ENCODE peak calls at places on chromosomes 2 and 18, in five cellular contexts. One of them, this sample, is unnamed.
A peak's percentile ranks its signal among the peaks of the same experiment; 100 is the strongest.

GRCh38 chr18:12307871-12308385 is at the start of gene TUBB6:
- DNase-seq in IMR-90: peak; percentile 81
- DNase-seq in neuronal stem cell: peak; percentile 57
- DNase-seq in mesenchymal stem cell: peak; percentile 88
- DNase-seq in mesendoderm: peak; percentile 80
- DNase-seq in this sample: no peak

GRCh38 chr2:27961997-27962396 is 71.5 kb downstream of the BABAM2 start:
- DNase-seq in IMR-90: peak; percentile 67
- DNase-seq in neuronal stem cell: no peak
- DNase-seq in mesenchymal stem cell: peak; percentile 22
- DNase-seq in mesendoderm: no peak
- DNase-seq in this sample: no peak

GRCh38 chr2:128315829-128316776 is 2.6 kb downstream of the HS6ST1 start:
- DNase-seq in IMR-90: peak; percentile 76
- DNase-seq in neuronal stem cell: no peak
- DNase-seq in mesenchymal stem cell: peak; percentile 80
- DNase-seq in mesendoderm: no peak
- DNase-seq in this sample: no peak

GRCh38 chr18:59660976-59661743 is 36.1 kb downstream of the CCBE1 start:
- DNase-seq in IMR-90: peak; percentile 69
- DNase-seq in neuronal stem cell: no peak
- DNase-seq in mesenchymal stem cell: peak; percentile 59
- DNase-seq in mesendoderm: no peak
- DNase-seq in this sample: no peak

GRCh38 chr2:188403676-188404075 is 112.0 kb downstream of the GULP1 start:
- DNase-seq in IMR-90: peak; percentile 66
- DNase-seq in neuronal stem cell: no peak
- DNase-seq in mesenchymal stem cell: no peak
- DNase-seq in mesendoderm: no peak
- DNase-seq in this sample: no peak

GRCh38 chr2:108958002-108958401 is 31.0 kb downstream of the EDAR start:
- DNase-seq in IMR-90: no peak
- DNase-seq in neuronal stem cell: no peak
- DNase-seq in mesenchymal stem cell: no peak
- DNase-seq in mesendoderm: no peak
- DNase-seq in this sample: no peak

GRCh38 chr2:206556357-206556949 is 85.8 kb upstream of the FAM237A start:
- DNase-seq in IMR-90: peak; percentile 58
- DNase-seq in neuronal stem cell: peak; percentile 31
- DNase-seq in mesenchymal stem cell: peak; percentile 46
- DNase-seq in mesendoderm: peak; percentile 61
- DNase-seq in this sample: no peak

GRCh38 chr2:38750793-38751042 is 443 bp downstream of the SRSF7 start:
- DNase-seq in IMR-90: no peak
- DNase-seq in neuronal stem cell: no peak
- DNase-seq in mesenchymal stem cell: no peak
- DNase-seq in mesendoderm: no peak
- DNase-seq in this sample: no peak

GRCh38 chr2:163834841-163835240 is 99.0 kb upstream of the FIGN start:
- DNase-seq in IMR-90: no peak
- DNase-seq in neuronal stem cell: no peak
- DNase-seq in mesenchymal stem cell: no peak
- DNase-seq in mesendoderm: no peak
- DNase-seq in this sample: no peak

GRCh38 chr2:197307933-197308521 is 2.6 kb downstream of the ANKRD44 start:
- DNase-seq in IMR-90: no peak
- DNase-seq in neuronal stem cell: no peak
- DNase-seq in mesenchymal stem cell: no peak
- DNase-seq in mesendoderm: no peak
- DNase-seq in this sample: no peak

GRCh38 chr2:173680574-173680973 is 284.6 kb downstream of the SP3 start:
- DNase-seq in IMR-90: peak; percentile 5
- DNase-seq in neuronal stem cell: no peak
- DNase-seq in mesenchymal stem cell: no peak
- DNase-seq in mesendoderm: no peak
- DNase-seq in this sample: no peak

GRCh38 chr2:69762513-69763494 is 20.9 kb downstream of the ANXA4 start:
- DNase-seq in IMR-90: no peak
- DNase-seq in neuronal stem cell: no peak
- DNase-seq in mesenchymal stem cell: no peak
- DNase-seq in mesendoderm: no peak
- DNase-seq in this sample: no peak

GRCh38 chr2:5915926-5916325 is 223.7 kb downstream of the SOX11 start:
- DNase-seq in IMR-90: peak; percentile 54
- DNase-seq in neuronal stem cell: no peak
- DNase-seq in mesenchymal stem cell: peak; percentile 57
- DNase-seq in mesendoderm: peak; percentile 87
- DNase-seq in this sample: peak; percentile 85

GRCh38 chr2:74887445-74887951 is 53.6 kb downstream of the HK2 start:
- DNase-seq in IMR-90: peak; percentile 67
- DNase-seq in neuronal stem cell: no peak
- DNase-seq in mesenchymal stem cell: peak; percentile 83
- DNase-seq in mesendoderm: no peak
- DNase-seq in this sample: no peak

GRCh38 chr2:40120021-40120420 is 331.9 kb downstream of the SLC8A1 start:
- DNase-seq in IMR-90: no peak
- DNase-seq in neuronal stem cell: no peak
- DNase-seq in mesenchymal stem cell: no peak
- DNase-seq in mesendoderm: no peak
- DNase-seq in this sample: no peak

GRCh38 chr2:70596293-70596692 is 42.7 kb upstream of the TGFA start:
- DNase-seq in IMR-90: no peak
- DNase-seq in neuronal stem cell: no peak
- DNase-seq in mesenchymal stem cell: no peak
- DNase-seq in mesendoderm: peak; percentile 16
- DNase-seq in this sample: no peak

GRCh38 chr2:240201861-240202260 is 61.4 kb upstream of the OTOS start:
- DNase-seq in IMR-90: no peak
- DNase-seq in neuronal stem cell: no peak
- DNase-seq in mesenchymal stem cell: no peak
- DNase-seq in mesendoderm: no peak
- DNase-seq in this sample: no peak
- H2BK120ac ChIP-seq in IMR-90: no peak overlapping the region
- H2BK120ac ChIP-seq in neuronal stem cell: no peak overlapping the region
- H2BK120ac ChIP-seq in mesenchymal stem cell: no peak overlapping the region
- H2BK120ac ChIP-seq in mesendoderm: no peak overlapping the region
- H2BK120ac ChIP-seq in this sample: no peak overlapping the region

GRCh38 chr18:13726228-13726971 is at the start of the genes FAM210A and RNMT:
- DNase-seq in IMR-90: peak; percentile 96
- DNase-seq in neuronal stem cell: peak; percentile 91
- DNase-seq in mesenchymal stem cell: peak; percentile 96
- DNase-seq in mesendoderm: peak; percentile 97
- DNase-seq in this sample: peak; percentile 89
- H2BK120ac ChIP-seq in IMR-90: no peak within 1 kb of the TSS
- H2BK120ac ChIP-seq in neuronal stem cell: no peak within 1 kb of the TSS
- H2BK120ac ChIP-seq in mesenchymal stem cell: no peak within 1 kb of the TSS
- H2BK120ac ChIP-seq in mesendoderm: no peak within 1 kb of the TSS
- H2BK120ac ChIP-seq in this sample: no peak within 1 kb of the TSS

GRCh38 chr2:191145769-191146471 is 4.9 kb downstream of the STAT4 start:
- DNase-seq in IMR-90: no peak
- DNase-seq in neuronal stem cell: no peak
- DNase-seq in mesenchymal stem cell: no peak
- DNase-seq in mesendoderm: no peak
- DNase-seq in this sample: no peak
- H2BK120ac ChIP-seq in IMR-90: no peak overlapping the region
- H2BK120ac ChIP-seq in neuronal stem cell: no peak overlapping the region
- H2BK120ac ChIP-seq in mesenchymal stem cell: no peak overlapping the region
- H2BK120ac ChIP-seq in mesendoderm: no peak overlapping the region
- H2BK120ac ChIP-seq in this sample: no peak overlapping the region

GRCh38 chr2:200664770-200665494 is 79.1 kb downstream of the AOX1 start:
- DNase-seq in IMR-90: no peak
- DNase-seq in neuronal stem cell: no peak
- DNase-seq in mesenchymal stem cell: no peak
- DNase-seq in mesendoderm: no peak
- DNase-seq in this sample: no peak

GRCh38 chr2:200670313-200670712 is 84.5 kb downstream of the AOX1 start:
- DNase-seq in IMR-90: no peak
- DNase-seq in neuronal stem cell: no peak
- DNase-seq in mesenchymal stem cell: no peak
- DNase-seq in mesendoderm: peak; percentile 38
- DNase-seq in this sample: no peak

GRCh38 chr2:200668473-200668872 is 82.7 kb downstream of the AOX1 start:
- DNase-seq in IMR-90: no peak
- DNase-seq in neuronal stem cell: no peak
- DNase-seq in mesenchymal stem cell: no peak
- DNase-seq in mesendoderm: no peak
- DNase-seq in this sample: no peak

GRCh38 chr2:200665626-200666453 is 80.0 kb downstream of the AOX1 start:
- DNase-seq in IMR-90: no peak
- DNase-seq in neuronal stem cell: no peak
- DNase-seq in mesenchymal stem cell: no peak
- DNase-seq in mesendoderm: no peak
- DNase-seq in this sample: no peak

GRCh38 chr2:200667397-200667796 is 81.6 kb downstream of the AOX1 start:
- DNase-seq in IMR-90: no peak
- DNase-seq in neuronal stem cell: no peak
- DNase-seq in mesenchymal stem cell: no peak
- DNase-seq in mesendoderm: peak; percentile 18
- DNase-seq in this sample: no peak
- H2BK120ac ChIP-seq in IMR-90: no peak overlapping the region
- H2BK120ac ChIP-seq in neuronal stem cell: no peak overlapping the region
- H2BK120ac ChIP-seq in mesenchymal stem cell: no peak overlapping the region
- H2BK120ac ChIP-seq in mesendoderm: no peak overlapping the region
- H2BK120ac ChIP-seq in this sample: no peak overlapping the region

GRCh38 chr2:15808221-15808574 is 132.2 kb upstream of the MYCN start:
- DNase-seq in IMR-90: no peak
- DNase-seq in neuronal stem cell: no peak
- DNase-seq in mesenchymal stem cell: no peak
- DNase-seq in mesendoderm: peak; percentile 79
- DNase-seq in this sample: no peak

GRCh38 chr2:15808980-15809379 is 131.4 kb upstream of the MYCN start:
- DNase-seq in IMR-90: no peak
- DNase-seq in neuronal stem cell: no peak
- DNase-seq in mesenchymal stem cell: no peak
- DNase-seq in mesendoderm: peak; percentile 87
- DNase-seq in this sample: no peak

GRCh38 chr2:15810451-15811150 is 129.7 kb upstream of the MYCN start:
- DNase-seq in IMR-90: no peak
- DNase-seq in neuronal stem cell: no peak
- DNase-seq in mesenchymal stem cell: no peak
- DNase-seq in mesendoderm: no peak
- DNase-seq in this sample: no peak

GRCh38 chr2:15811367-15811766 is 129.0 kb upstream of the MYCN start:
- DNase-seq in IMR-90: no peak
- DNase-seq in neuronal stem cell: peak; percentile 39
- DNase-seq in mesenchymal stem cell: no peak
- DNase-seq in mesendoderm: peak; percentile 77
- DNase-seq in this sample: no peak

GRCh38 chr2:15809504-15809903 is 130.8 kb upstream of the MYCN start:
- DNase-seq in IMR-90: no peak
- DNase-seq in neuronal stem cell: no peak
- DNase-seq in mesenchymal stem cell: no peak
- DNase-seq in mesendoderm: peak; percentile 44
- DNase-seq in this sample: no peak
- H2BK120ac ChIP-seq in IMR-90: no peak overlapping the region
- H2BK120ac ChIP-seq in neuronal stem cell: peak overlapping the region; percentile 83
- H2BK120ac ChIP-seq in mesenchymal stem cell: no peak overlapping the region
- H2BK120ac ChIP-seq in mesendoderm: no peak overlapping the region
- H2BK120ac ChIP-seq in this sample: no peak overlapping the region

DNA sequence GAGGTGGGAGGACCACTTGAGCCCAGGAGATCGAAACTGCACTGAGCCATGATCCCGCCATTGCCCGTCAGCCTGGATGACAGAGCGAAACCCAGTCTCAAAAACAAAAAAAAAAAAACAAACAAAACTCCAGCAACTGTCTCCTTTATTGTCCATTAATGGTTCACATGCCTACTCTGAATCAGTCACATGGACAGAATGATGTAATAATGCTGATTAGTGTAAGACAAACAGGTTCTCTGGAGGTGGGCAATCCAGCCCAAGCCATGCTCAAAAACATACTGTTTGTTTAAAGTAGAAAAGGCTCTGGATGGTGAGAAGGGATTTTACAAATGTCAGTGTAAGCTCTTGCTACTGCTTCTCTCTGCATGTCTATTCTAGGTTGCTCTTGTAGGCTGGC is 84.1 kb upstream of the SLC39A10 start:
- DNase-seq in IMR-90: no peak
- DNase-seq in neuronal stem cell: no peak
- DNase-seq in mesenchymal stem cell: no peak
- DNase-seq in mesendoderm: no peak
- DNase-seq in this sample: no peak
- H2BK120ac ChIP-seq in IMR-90: peak overlapping the region; percentile 65
- H2BK120ac ChIP-seq in neuronal stem cell: no peak overlapping the region
- H2BK120ac ChIP-seq in mesenchymal stem cell: no peak overlapping the region
- H2BK120ac ChIP-seq in mesendoderm: no peak overlapping the region
- H2BK120ac ChIP-seq in this sample: no peak overlapping the region

DNA sequence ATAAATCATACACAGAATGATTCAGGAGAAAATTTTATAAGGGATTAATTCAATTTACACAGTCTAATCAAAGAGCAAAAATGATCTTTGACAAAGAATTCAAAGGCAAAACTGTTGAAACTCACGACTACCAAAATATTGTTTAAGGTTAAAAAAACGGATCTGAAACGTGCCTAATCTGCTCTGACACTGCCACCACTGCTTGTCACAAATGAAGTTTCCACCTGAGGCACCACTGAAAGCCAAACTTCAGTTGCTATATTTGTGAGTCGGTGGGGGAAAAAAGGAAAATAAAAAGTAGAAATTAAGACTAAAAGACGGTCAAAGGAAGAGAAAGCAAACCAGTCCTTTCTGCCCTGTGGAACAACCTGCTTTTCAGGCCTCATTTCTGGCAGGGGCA is 140.6 kb upstream of the DNMT3A start:
- DNase-seq in IMR-90: no peak
- DNase-seq in neuronal stem cell: no peak
- DNase-seq in mesenchymal stem cell: no peak
- DNase-seq in mesendoderm: no peak
- DNase-seq in this sample: no peak
- H2BK120ac ChIP-seq in IMR-90: no peak overlapping the region
- H2BK120ac ChIP-seq in neuronal stem cell: no peak overlapping the region
- H2BK120ac ChIP-seq in mesenchymal stem cell: no peak overlapping the region
- H2BK120ac ChIP-seq in mesendoderm: no peak overlapping the region
- H2BK120ac ChIP-seq in this sample: no peak overlapping the region

GRCh38 chr2:168635065-168635577 is 167.3 kb upstream of the NOSTRIN start:
- DNase-seq in IMR-90: peak; percentile 33
- DNase-seq in neuronal stem cell: no peak
- DNase-seq in mesenchymal stem cell: peak; percentile 81
- DNase-seq in mesendoderm: peak; percentile 53
- DNase-seq in this sample: no peak
- H2BK120ac ChIP-seq in IMR-90: no peak overlapping the region
- H2BK120ac ChIP-seq in neuronal stem cell: no peak overlapping the region
- H2BK120ac ChIP-seq in mesenchymal stem cell: peak overlapping the region; percentile 27
- H2BK120ac ChIP-seq in mesendoderm: no peak overlapping the region
- H2BK120ac ChIP-seq in this sample: no peak overlapping the region

DNA sequence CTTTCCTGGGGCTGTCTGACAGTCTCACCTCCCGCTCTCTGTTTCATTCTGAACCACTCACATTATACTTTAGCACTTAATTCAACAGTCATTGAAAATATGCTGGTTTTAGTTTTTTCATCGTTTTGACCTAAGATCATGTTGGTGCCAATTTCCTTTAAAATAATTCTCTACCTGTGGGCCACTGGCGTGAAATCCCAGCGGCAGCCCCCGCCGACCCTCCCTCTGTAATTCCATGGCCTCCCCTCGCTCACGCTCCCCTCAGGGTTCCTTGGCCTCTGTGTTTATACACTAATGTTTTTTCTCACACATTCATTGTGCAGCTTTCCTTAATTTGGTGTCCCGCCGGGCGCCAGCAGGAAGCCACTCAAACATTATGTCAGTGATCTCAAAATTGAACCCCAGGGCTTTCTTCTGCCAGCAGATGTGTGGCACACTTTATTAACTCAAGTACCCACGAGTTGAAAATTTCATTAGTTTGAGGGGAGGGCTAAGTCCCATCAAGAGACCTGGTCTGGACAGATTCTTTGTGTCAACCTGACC is 53.4 kb downstream of the APOB start:
- DNase-seq in IMR-90: no peak
- DNase-seq in neuronal stem cell: no peak
- DNase-seq in mesenchymal stem cell: no peak
- DNase-seq in mesendoderm: no peak
- DNase-seq in this sample: no peak
- H2BK120ac ChIP-seq in IMR-90: no peak overlapping the region
- H2BK120ac ChIP-seq in neuronal stem cell: no peak overlapping the region
- H2BK120ac ChIP-seq in mesenchymal stem cell: no peak overlapping the region
- H2BK120ac ChIP-seq in mesendoderm: no peak overlapping the region
- H2BK120ac ChIP-seq in this sample: no peak overlapping the region